ENCODE peak calls at places on chromosomes 4 and X, in six cellular contexts. D is uterus, H is stomach, E is transverse colon, Z is breast epithelium, V is ovary. O is an unnamed sample.
A peak's percentile ranks its signal among the peaks of the same experiment; 100 is the strongest.

GRCh38 chr4:155891058-155891457 is 12.4 kb upstream of the TDO2 start:
- DNase-seq in D (no peak), H (no peak), E (no peak), Z (no peak), V (no peak), O (no peak)

GRCh38 chrX:74178536-74178935 is 125.4 kb upstream of the ZCCHC13 start:
- DNase-seq in D (no peak), H (no peak), E (no peak), Z (no peak), V (no peak), O (no peak)

GRCh38 chr4:126046081-126046614 is 731.4 kb downstream of the FAT4 start:
- DNase-seq in D (no peak), H (no peak), E (no peak), Z (no peak), V (no peak), O (no peak)

GRCh38 chr4:154506253-154506652 is 14.7 kb upstream of the DCHS2 start:
- DNase-seq in D (no peak), H (no peak), E (no peak), Z (no peak), V (no peak), O (no peak)

GRCh38 chr4:109576462-109576861 is 16.4 kb downstream of the MCUB start:
- DNase-seq in D (no peak), H (no peak), E (no peak), Z (no peak), V (no peak), O (no peak)

GRCh38 chrX:110853610-110854009 is 58.0 kb upstream of the CHRDL1 start:
- DNase-seq in D (no peak), H (no peak), E (no peak), Z (peak; percentile 51), V (no peak), O (peak; percentile 17)

GRCh38 chr4:174284181-174284886 is 623 bp downstream of the CEP44 start:
- DNase-seq in D (no peak), H (no peak), E (peak; percentile 10), Z (no peak), V (no peak), O (peak; percentile 6)

GRCh38 chrX:101080326-101080725 is 1.6 kb downstream of the TMEM35A start:
- DNase-seq in D (no peak), H (no peak), E (no peak), Z (no peak), V (no peak), O (no peak)

GRCh38 chrX:24760601-24761000 is 66.9 kb downstream of the POLA1 start:
- DNase-seq in D (no peak), H (no peak), E (no peak), Z (no peak), V (no peak), O (no peak)

GRCh38 chr4:70940134-70940533 is 38.0 kb downstream of the MOB1B start:
- DNase-seq in D (no peak), H (no peak), E (no peak), Z (no peak), V (no peak), O (no peak)

GRCh38 chr4:8410641-8411271 is 29.8 kb downstream of the ACOX3 start:
- DNase-seq in D (peak; percentile 69), H (peak; percentile 81), E (peak; percentile 55), Z (no peak), V (peak; percentile 77), O (peak; percentile 47)

GRCh38 chrX:43500996-43501694 is 155.0 kb upstream of the MAOA start:
- DNase-seq in D (no peak), H (no peak), E (no peak), Z (no peak), V (no peak), O (no peak)

GRCh38 chrX:77788050-77788449 is 2.0 kb upstream of the ATRX start:
- DNase-seq in D (no peak), H (no peak), E (no peak), Z (no peak), V (no peak), O (peak; percentile 27)

GRCh38 chr4:151437505-151437904 is 28.5 kb downstream of the FHIP1A start:
- DNase-seq in D (no peak), H (no peak), E (no peak), Z (no peak), V (no peak), O (no peak)

GRCh38 chrX:138771042-138771441 is 59.5 kb upstream of the FGF13 start:
- DNase-seq in D (no peak), H (no peak), E (no peak), Z (no peak), V (no peak), O (no peak)

GRCh38 chr4:34293459-34293858 is 1950.9 kb downstream of the ARAP2 start:
- DNase-seq in D (no peak), H (no peak), E (no peak), Z (no peak), V (no peak), O (no peak)

GRCh38 chr4:98661356-98662054 is 3.1 kb upstream of the TSPAN5 start:
- DNase-seq in D (no peak), H (no peak), E (no peak), Z (no peak), V (no peak), O (no peak)

GRCh38 chr4:3037957-3038451 is 36.3 kb downstream of the HTT-AS start:
- DNase-seq in D (no peak), H (no peak), E (no peak), Z (no peak), V (peak; percentile 53), O (no peak)

GRCh38 chrX:78922754-78923153 is 22.4 kb upstream of the P2RY10 start:
- DNase-seq in D (no peak), H (no peak), E (no peak), Z (no peak), V (no peak), O (no peak)

GRCh38 chr4:149065753-149066152 is 623.5 kb upstream of the NR3C2 start:
- DNase-seq in D (no peak), H (no peak), E (no peak), Z (no peak), V (no peak), O (no peak)

GRCh38 chr4:54550415-54551171 is 107.2 kb upstream of the KIT start:
- DNase-seq in D (no peak), H (no peak), E (no peak), Z (no peak), V (no peak), O (no peak)

GRCh38 chrX:154541896-154542722 is 4.5 kb downstream of the G6PD start:
- DNase-seq in D (peak; percentile 88), H (peak; percentile 73), E (peak; percentile 49), Z (peak; percentile 62), V (peak; percentile 95), O (peak; percentile 80)

GRCh38 chr4:145732416-145732815 is 52.5 kb downstream of the C4orf51 start:
- DNase-seq in D (no peak), H (no peak), E (peak; percentile 14), Z (no peak), V (no peak), O (no peak)

GRCh38 chr4:145734576-145735329 is 54.8 kb downstream of the C4orf51 start:
- DNase-seq in D (peak; percentile 79), H (peak; percentile 62), E (peak; percentile 61), Z (peak; percentile 75), V (peak; percentile 65), O (peak; percentile 57)

GRCh38 chr4:145734051-145734450 is 54.1 kb downstream of the C4orf51 start:
- DNase-seq in D (no peak), H (no peak), E (no peak), Z (no peak), V (no peak), O (no peak)

GRCh38 chr4:145732001-145732400 is 52.1 kb downstream of the C4orf51 start:
- DNase-seq in D (no peak), H (no peak), E (no peak), Z (no peak), V (no peak), O (no peak)

DNA sequence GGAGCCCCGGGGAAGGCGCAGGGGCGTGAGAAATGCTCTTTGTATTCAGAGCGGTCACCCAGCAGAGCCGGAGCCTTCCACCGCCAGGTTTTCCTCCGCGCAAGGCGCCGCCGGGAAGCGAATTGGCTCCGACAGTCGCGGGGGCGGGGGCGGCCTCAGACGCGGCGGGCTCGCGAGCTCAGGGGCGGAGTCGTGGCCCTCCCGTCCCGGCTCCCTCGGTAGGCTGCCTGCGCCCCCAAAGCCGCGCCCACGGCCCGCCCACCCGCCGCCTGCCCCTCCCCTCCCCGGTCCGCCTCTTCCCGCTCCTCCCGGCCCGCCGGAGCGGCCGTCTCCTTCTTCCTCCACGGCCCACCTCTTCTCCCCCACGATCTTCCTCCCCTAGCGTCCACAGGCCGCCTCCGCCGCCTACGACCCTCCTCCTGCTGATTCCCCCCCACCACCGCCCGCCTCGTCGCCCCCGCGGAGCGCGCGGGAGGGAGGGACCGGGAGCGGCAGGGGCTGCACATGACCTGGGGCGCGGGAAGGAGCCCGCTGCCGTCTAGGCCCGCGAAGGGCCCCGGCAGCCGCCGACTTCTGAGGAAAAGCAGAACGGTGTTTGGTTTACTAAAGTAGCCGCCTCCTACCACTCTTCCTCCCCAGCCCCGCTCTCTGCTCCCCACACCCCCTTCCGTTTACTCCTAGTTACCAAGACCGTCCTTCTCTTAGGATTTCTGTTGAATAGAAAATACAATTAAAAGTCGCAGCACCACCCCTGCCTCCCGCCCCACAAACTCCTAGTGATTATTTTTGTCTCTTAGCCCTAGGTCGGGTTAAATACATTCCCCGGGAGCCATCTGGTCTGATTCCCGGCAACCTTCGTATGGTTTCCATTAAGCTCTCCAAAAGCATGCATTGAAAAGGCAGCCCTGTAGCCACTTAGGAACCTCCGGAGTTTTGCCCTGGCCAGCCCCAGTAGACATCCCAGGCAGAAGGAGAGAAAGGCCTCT is 53.2 kb downstream of the C4orf51 start:
- DNase-seq in D (peak; percentile 97), H (peak; percentile 96), E (peak; percentile 95), Z (peak; percentile 97), V (peak; percentile 96), O (peak; percentile 58)
- TF ChIP-seq POLR2A in D (peak; percentile 72), H (no peak), E (peak; percentile 77), Z (peak; percentile 88), V (peak; percentile 85), O (peak; percentile 52)

GRCh38 chr4:69831646-69832325 is 28.2 kb downstream of the SULT1E1 start:
- DNase-seq in D (no peak), H (no peak), E (peak; percentile 30), Z (no peak), V (no peak), O (no peak)

GRCh38 chr4:69829678-69830077 is 30.3 kb downstream of the SULT1E1 start:
- DNase-seq in D (no peak), H (no peak), E (no peak), Z (no peak), V (no peak), O (no peak)

GRCh38 chr4:69831270-69831627 is 28.7 kb downstream of the SULT1E1 start:
- DNase-seq in D (no peak), H (no peak), E (no peak), Z (no peak), V (no peak), O (no peak)

GRCh38 chr4:69832326-69833030 is 27.5 kb downstream of the SULT1E1 start:
- DNase-seq in D (no peak), H (peak; percentile 58), E (peak; percentile 71), Z (no peak), V (no peak), O (no peak)

GRCh38 chr4:69830529-69831269 is 29.2 kb downstream of the SULT1E1 start:
- DNase-seq in D (no peak), H (peak; percentile 47), E (peak; percentile 71), Z (no peak), V (no peak), O (no peak)
- TF ChIP-seq POLR2A in D (no peak), H (no peak), E (peak; percentile 62), Z (no peak), V (no peak), O (no peak)

GRCh38 chrX:16712825-16713155 is 321 bp upstream of the CTPS2 start:
- DNase-seq in D (no peak), H (no peak), E (no peak), Z (no peak), V (no peak), O (no peak)
- TF ChIP-seq POLR2A in D (no peak), H (no peak), E (no peak), Z (no peak), V (no peak), O (no peak)

GRCh38 chrX:39439910-39440733 is 638.9 kb downstream of the MID1IP1 start:
- DNase-seq in D (no peak), H (no peak), E (no peak), Z (no peak), V (no peak), O (no peak)
- TF ChIP-seq POLR2A in D (no peak), H (no peak), E (no peak), Z (no peak), V (no peak), O (no peak)

O was measured in H54.